ENCODE peak calls at places on chromosome 18, in seven cellular contexts. L is psoas muscle, J is neuronal stem cell, T is A549, A is endothelial cell of umbilical vein, Q is tibial nerve, F is Peyer's patch. U is an unnamed sample.

GRCh38 chr18:58247363-58247834 is 203.4 kb downstream of the NEDD4L start:
- DNase-seq in T (no peak), L (peak; percentile 51), A (peak; percentile 83), J (no peak), F (no peak), Q (no peak), U (no peak)

GRCh38 chr18:8116346-8117007 is 492.8 kb upstream of the RAB12 start:
- DNase-seq in L (no peak), J (no peak), F (no peak), A (peak; percentile 7), T (peak; percentile 51), Q (no peak), U (no peak)

GRCh38 chr18:28588884-28589549 is 412.1 kb upstream of the CDH2 start:
- DNase-seq in J (no peak), Q (no peak), A (no peak), F (no peak), T (no peak), L (no peak), U (no peak)

GRCh38 chr18:55251186-55251995 is 292.1 kb upstream of the CCDC68 start:
- DNase-seq in J (no peak), T (no peak), F (no peak), L (no peak), Q (no peak), A (peak; percentile 86), U (no peak)

GRCh38 chr18:61360440-61361383 is 27.5 kb downstream of the CDH20 start:
- DNase-seq in J (no peak), T (no peak), A (no peak), Q (no peak), F (no peak), L (no peak), U (no peak)

GRCh38 chr18:47184419-47185050 is 8.4 kb upstream of the IER3IP1 start:
- DNase-seq in Q (peak; percentile 14), T (no peak), L (no peak), J (no peak), F (no peak), A (peak; percentile 10), U (no peak)

GRCh38 chr18:4024702-4025101 is 430.4 kb downstream of the DLGAP1 start:
- DNase-seq in L (no peak), A (no peak), J (no peak), F (no peak), T (no peak), Q (no peak), U (no peak)

GRCh38 chr18:32093106-32093511 is 1.4 kb downstream of the RNF138 start:
- DNase-seq in J (peak; percentile 53), F (peak; percentile 78), A (peak; percentile 59), L (peak; percentile 68), Q (peak; percentile 36), T (peak; percentile 27), U (peak; percentile 47)

GRCh38 chr18:43789234-43790000 is 512.1 kb upstream of the SYT4 start:
- DNase-seq in A (peak; percentile 14), J (no peak), Q (peak; percentile 13), F (no peak), T (no peak), L (no peak), U (no peak)

GRCh38 chr18:35713545-35713944 is 132.0 kb downstream of the GALNT1 start:
- DNase-seq in F (no peak), A (peak; percentile 92), J (no peak), T (no peak), L (no peak), Q (no peak), U (no peak)

GRCh38 chr18:58605027-58606020 is 23.6 kb downstream of the ALPK2 start:
- DNase-seq in L (no peak), T (no peak), A (no peak), J (no peak), Q (no peak), F (no peak), U (no peak)

DNA sequence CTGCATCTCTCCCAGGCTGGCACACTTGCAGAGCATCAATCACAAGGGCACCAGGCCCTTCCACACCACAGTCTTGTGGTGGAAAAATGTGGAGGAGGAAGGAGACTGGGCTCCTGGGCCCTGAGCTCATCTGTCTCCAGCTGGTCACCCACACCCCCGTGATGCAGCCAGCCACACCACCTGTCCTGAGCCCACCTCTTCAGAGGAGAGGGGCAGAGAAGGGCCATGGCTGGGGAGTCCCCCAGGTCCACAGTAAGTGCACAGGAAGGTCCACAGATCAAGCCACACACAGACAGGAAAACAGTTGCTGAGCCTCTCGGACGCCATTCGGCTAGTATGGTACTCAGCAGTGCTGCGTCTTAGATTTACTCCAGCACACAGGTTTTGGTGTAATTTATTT is 203.5 kb upstream of the SALL3 start:
- DNase-seq in J (no peak), L (no peak), A (no peak), F (peak; percentile 19), T (no peak), Q (no peak), U (no peak)
- H3K9me3 ChIP-seq in J (no peaks in the 10 kb centered on the region), L (no peaks in the 10 kb centered on the region), A (peaks cover 10% of the 10 kb centered on the region), F (no peaks in the 10 kb centered on the region), T (no peaks in the 10 kb centered on the region), Q (no peaks in the 10 kb centered on the region), U (no peaks in the 10 kb centered on the region)

DNA sequence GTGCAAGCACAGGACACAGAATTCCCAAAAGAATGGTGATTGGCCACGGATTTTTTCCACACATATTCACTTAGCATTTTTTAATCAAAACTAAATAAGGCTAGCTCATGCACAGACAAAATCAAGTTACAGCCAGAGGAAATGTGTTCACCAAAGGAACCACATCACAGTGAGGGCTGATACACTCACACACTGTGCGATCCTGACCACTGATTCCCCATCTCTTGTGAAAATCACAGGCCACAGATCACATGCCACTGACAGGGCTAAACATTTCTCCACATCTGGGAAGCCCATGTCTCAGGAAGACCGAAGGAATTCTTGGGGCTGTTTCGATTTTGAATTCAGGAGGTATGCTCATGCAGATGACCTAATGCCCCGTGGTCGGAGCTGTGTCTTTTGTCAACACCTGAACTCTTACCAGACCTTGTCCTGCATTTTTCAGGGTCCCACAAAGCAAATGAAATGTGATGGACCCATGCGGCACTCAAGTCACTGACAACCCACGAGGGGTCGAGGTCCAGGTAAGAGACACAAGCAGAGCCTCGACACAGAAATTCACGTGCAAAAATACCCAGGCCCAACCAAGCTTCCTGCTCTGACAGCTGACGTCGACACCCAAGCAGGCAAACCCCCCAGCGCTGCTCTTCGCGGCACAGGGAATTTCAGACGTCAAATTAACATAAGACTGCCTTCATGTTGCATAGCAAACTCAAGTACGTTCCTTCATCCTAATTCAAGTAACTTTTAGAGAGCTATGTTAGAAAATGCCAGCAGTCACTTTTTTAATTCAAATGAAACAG is 69.5 kb downstream of the ZNF516 start:
- DNase-seq in L (no peak), J (no peak), F (no peak), T (no peak), Q (no peak), A (no peak), U (no peak)
- H3K9me3 ChIP-seq in L (no peaks in the 10 kb centered on the region), J (no peaks in the 10 kb centered on the region), F (no peaks in the 10 kb centered on the region), T (no peaks in the 10 kb centered on the region), Q (no peaks in the 10 kb centered on the region), A (no peaks in the 10 kb centered on the region), U (no peaks in the 10 kb centered on the region)

GRCh38 chr18:79896746-79897145 is 54.7 kb downstream of the SLC66A2 start:
- DNase-seq in A (no peak), L (no peak), Q (no peak), F (no peak), T (no peak), J (no peak), U (no peak)
- H3K9me3 ChIP-seq in A (peaks cover 17% of the 10 kb centered on the region), L (peaks cover 43% of the 10 kb centered on the region), Q (no peaks in the 10 kb centered on the region), F (peaks cover 9% of the 10 kb centered on the region), T (peaks cover 35% of the 10 kb centered on the region), J (peaks cover 35% of the 10 kb centered on the region), U (no peaks in the 10 kb centered on the region)

GRCh38 chr18:79899609-79900435 is 51.6 kb downstream of the SLC66A2 start:
- DNase-seq in T (no peak), Q (no peak), A (no peak), F (no peak), L (peak; percentile 46), J (no peak), U (no peak)

GRCh38 chr18:79898952-79899608 is 52.4 kb downstream of the SLC66A2 start:
- DNase-seq in Q (no peak), T (no peak), A (no peak), L (peak; percentile 47), J (no peak), F (no peak), U (no peak)

GRCh38 chr18:79900610-79901570 is 50.6 kb downstream of the SLC66A2 start:
- DNase-seq in T (no peak), L (peak; percentile 50), J (no peak), Q (no peak), F (no peak), A (no peak), U (no peak)

GRCh38 chr18:79901665-79902064 is 49.8 kb downstream of the SLC66A2 start:
- DNase-seq in T (no peak), A (no peak), J (no peak), F (no peak), Q (no peak), L (no peak), U (no peak)

DNA sequence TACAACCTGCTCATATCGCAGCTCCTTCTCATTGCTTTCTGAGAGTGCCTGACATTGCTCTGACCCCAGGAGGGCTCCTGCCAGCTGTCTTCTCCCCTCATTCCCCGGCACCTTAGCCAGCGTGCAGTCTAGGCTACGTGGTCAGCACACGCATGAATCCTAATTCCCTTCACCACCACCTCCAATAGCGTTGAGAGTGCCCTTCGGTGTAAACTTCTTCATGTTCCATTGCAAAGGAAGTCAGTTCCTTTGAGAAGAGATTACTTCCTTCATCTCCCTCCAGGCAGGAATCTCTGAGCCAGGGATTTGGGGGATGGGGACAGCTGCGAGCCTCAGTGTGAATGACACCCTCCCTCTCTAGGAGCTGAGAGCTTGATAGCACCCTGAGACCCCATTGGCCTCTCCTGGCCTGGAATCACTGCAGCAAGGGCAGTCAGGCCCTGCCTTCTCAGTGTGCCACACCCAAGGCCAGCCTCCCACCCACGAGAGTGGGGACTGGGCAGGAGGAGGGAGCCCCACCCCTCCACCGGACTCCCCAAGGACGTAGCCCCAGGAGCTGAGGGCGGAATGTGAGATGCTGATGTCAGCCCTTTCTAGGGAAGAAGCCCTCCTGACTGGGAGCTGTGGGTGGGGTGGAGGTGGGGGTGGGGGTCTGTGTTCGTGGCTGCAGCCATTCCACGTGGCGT is 53.4 kb downstream of the SLC66A2 start:
- DNase-seq in J (no peak), T (no peak), F (no peak), Q (no peak), L (no peak), A (no peak), U (no peak)
- H3K9me3 ChIP-seq in J (peaks cover 46% of the 10 kb centered on the region), T (peaks cover 34% of the 10 kb centered on the region), F (peaks cover 9% of the 10 kb centered on the region), Q (no peaks in the 10 kb centered on the region), L (peaks cover 37% of the 10 kb centered on the region), A (peaks cover 16% of the 10 kb centered on the region), U (no peaks in the 10 kb centered on the region)

U was measured in Caco-2.